ENCODE peak calls at places on chromosomes 6 and 20, in ten cellular contexts. One of them, this sample, is unnamed.
A peak's percentile ranks its signal among the peaks of the same experiment; 100 is the strongest.

GRCh38 chr20:2659547-2659946 is 4.5 kb downstream of the IDH3B start:
- DNase-seq in cardiac muscle cell: no peak
- DNase-seq in GM23338: no peak
- DNase-seq in ovary: no peak
- DNase-seq in hepatocyte: no peak
- DNase-seq in endothelial cell: no peak
- DNase-seq in activated CD8-positive, alpha-beta T cell treated with anti-CD3 and anti-CD28 coated beads for 36 hours: no peak
- DNase-seq in H9: no peak
- DNase-seq in foreskin fibroblast: no peak
- DNase-seq in cardiac fibroblast: no peak
- DNase-seq in this sample: no peak

GRCh38 chr6:133584903-133585302 is 304.0 kb upstream of the TCF21 start:
- DNase-seq in ovary: no peak
- DNase-seq in hepatocyte: no peak
- DNase-seq in cardiac muscle cell: no peak
- DNase-seq in GM23338: no peak
- DNase-seq in cardiac fibroblast: no peak
- DNase-seq in foreskin fibroblast: no peak
- DNase-seq in endothelial cell: no peak
- DNase-seq in activated CD8-positive, alpha-beta T cell treated with anti-CD3 and anti-CD28 coated beads for 36 hours: no peak
- DNase-seq in H9: no peak
- DNase-seq in this sample: no peak

GRCh38 chr6:153334121-153334520 is 203.0 kb upstream of the RGS17 start:
- DNase-seq in activated CD8-positive, alpha-beta T cell treated with anti-CD3 and anti-CD28 coated beads for 36 hours: no peak
- DNase-seq in ovary: no peak
- DNase-seq in GM23338: no peak
- DNase-seq in hepatocyte: no peak
- DNase-seq in H9: no peak
- DNase-seq in cardiac fibroblast: no peak
- DNase-seq in foreskin fibroblast: no peak
- DNase-seq in cardiac muscle cell: no peak
- DNase-seq in endothelial cell: no peak
- DNase-seq in this sample: no peak

GRCh38 chr6:106739387-106739786 is 110.0 kb downstream of the QRSL1 start:
- DNase-seq in cardiac fibroblast: no peak
- DNase-seq in GM23338: no peak
- DNase-seq in ovary: no peak
- DNase-seq in endothelial cell: no peak
- DNase-seq in cardiac muscle cell: no peak
- DNase-seq in activated CD8-positive, alpha-beta T cell treated with anti-CD3 and anti-CD28 coated beads for 36 hours: no peak
- DNase-seq in foreskin fibroblast: no peak
- DNase-seq in H9: no peak
- DNase-seq in hepatocyte: no peak
- DNase-seq in this sample: no peak

GRCh38 chr20:63737940-63738686 is 1.5 kb upstream of the SLC2A4RG start:
- DNase-seq in cardiac fibroblast: no peak
- DNase-seq in activated CD8-positive, alpha-beta T cell treated with anti-CD3 and anti-CD28 coated beads for 36 hours: peak; percentile 45
- DNase-seq in cardiac muscle cell: no peak
- DNase-seq in ovary: peak; percentile 45
- DNase-seq in hepatocyte: peak; percentile 63
- DNase-seq in foreskin fibroblast: no peak
- DNase-seq in GM23338: peak; percentile 38
- DNase-seq in endothelial cell: peak; percentile 14
- DNase-seq in H9: peak; percentile 54
- DNase-seq in this sample: no peak

GRCh38 chr20:35368616-35369423 is 43.0 kb downstream of the UQCC1 start:
- DNase-seq in H9: peak; percentile 31
- DNase-seq in hepatocyte: no peak
- DNase-seq in activated CD8-positive, alpha-beta T cell treated with anti-CD3 and anti-CD28 coated beads for 36 hours: no peak
- DNase-seq in foreskin fibroblast: no peak
- DNase-seq in ovary: no peak
- DNase-seq in cardiac fibroblast: no peak
- DNase-seq in GM23338: peak; percentile 29
- DNase-seq in cardiac muscle cell: no peak
- DNase-seq in endothelial cell: no peak
- DNase-seq in this sample: no peak

GRCh38 chr20:51492167-51493092 is 50.1 kb downstream of the NFATC2 start:
- DNase-seq in GM23338: peak; percentile 28
- DNase-seq in cardiac muscle cell: peak; percentile 88
- DNase-seq in H9: no peak
- DNase-seq in cardiac fibroblast: peak; percentile 50
- DNase-seq in ovary: peak; percentile 86
- DNase-seq in foreskin fibroblast: no peak
- DNase-seq in hepatocyte: peak; percentile 42
- DNase-seq in activated CD8-positive, alpha-beta T cell treated with anti-CD3 and anti-CD28 coated beads for 36 hours: no peak
- DNase-seq in endothelial cell: peak; percentile 52
- DNase-seq in this sample: no peak

GRCh38 chr6:75483136-75483952 is 10.3 kb downstream of the FILIP1 start:
- DNase-seq in ovary: no peak
- DNase-seq in cardiac fibroblast: no peak
- DNase-seq in H9: no peak
- DNase-seq in GM23338: no peak
- DNase-seq in activated CD8-positive, alpha-beta T cell treated with anti-CD3 and anti-CD28 coated beads for 36 hours: no peak
- DNase-seq in foreskin fibroblast: no peak
- DNase-seq in endothelial cell: no peak
- DNase-seq in hepatocyte: no peak
- DNase-seq in cardiac muscle cell: no peak
- DNase-seq in this sample: no peak

GRCh38 chr20:47379433-47380150 is 23.1 kb upstream of the ZMYND8 start:
- DNase-seq in GM23338: no peak
- DNase-seq in activated CD8-positive, alpha-beta T cell treated with anti-CD3 and anti-CD28 coated beads for 36 hours: no peak
- DNase-seq in endothelial cell: no peak
- DNase-seq in cardiac muscle cell: peak; percentile 93
- DNase-seq in hepatocyte: peak; percentile 29
- DNase-seq in H9: no peak
- DNase-seq in ovary: peak; percentile 40
- DNase-seq in foreskin fibroblast: peak; percentile 53
- DNase-seq in cardiac fibroblast: peak; percentile 95
- DNase-seq in this sample: no peak

GRCh38 chr6:48041894-48042293 is 69.1 kb downstream of the PTCHD4 start:
- DNase-seq in hepatocyte: no peak
- DNase-seq in ovary: no peak
- DNase-seq in GM23338: no peak
- DNase-seq in cardiac fibroblast: no peak
- DNase-seq in cardiac muscle cell: no peak
- DNase-seq in foreskin fibroblast: no peak
- DNase-seq in endothelial cell: no peak
- DNase-seq in activated CD8-positive, alpha-beta T cell treated with anti-CD3 and anti-CD28 coated beads for 36 hours: no peak
- DNase-seq in H9: no peak
- DNase-seq in this sample: no peak

GRCh38 chr6:11785953-11786579 is 7.5 kb upstream of the ADTRP start:
- DNase-seq in cardiac fibroblast: no peak
- DNase-seq in hepatocyte: no peak
- DNase-seq in foreskin fibroblast: no peak
- DNase-seq in H9: no peak
- DNase-seq in endothelial cell: no peak
- DNase-seq in cardiac muscle cell: no peak
- DNase-seq in GM23338: no peak
- DNase-seq in activated CD8-positive, alpha-beta T cell treated with anti-CD3 and anti-CD28 coated beads for 36 hours: peak; percentile 50
- DNase-seq in ovary: no peak
- DNase-seq in this sample: peak; percentile 11

GRCh38 chr20:23441850-23442313 is 2.4 kb downstream of the CSTL1 start:
- DNase-seq in endothelial cell: peak; percentile 83
- DNase-seq in H9: peak; percentile 92
- DNase-seq in cardiac muscle cell: peak; percentile 88
- DNase-seq in activated CD8-positive, alpha-beta T cell treated with anti-CD3 and anti-CD28 coated beads for 36 hours: peak; percentile 82
- DNase-seq in foreskin fibroblast: peak; percentile 62
- DNase-seq in cardiac fibroblast: peak; percentile 89
- DNase-seq in hepatocyte: peak; percentile 86
- DNase-seq in ovary: peak; percentile 70
- DNase-seq in GM23338: peak; percentile 95
- DNase-seq in this sample: peak; percentile 73

GRCh38 chr6:20696676-20697075 is 162.4 kb downstream of the CDKAL1 start:
- DNase-seq in activated CD8-positive, alpha-beta T cell treated with anti-CD3 and anti-CD28 coated beads for 36 hours: no peak
- DNase-seq in hepatocyte: no peak
- DNase-seq in endothelial cell: no peak
- DNase-seq in ovary: no peak
- DNase-seq in cardiac fibroblast: peak; percentile 88
- DNase-seq in GM23338: no peak
- DNase-seq in foreskin fibroblast: peak; percentile 89
- DNase-seq in cardiac muscle cell: peak; percentile 87
- DNase-seq in H9: no peak
- DNase-seq in this sample: no peak

GRCh38 chr20:53901064-53901463 is 169.3 kb downstream of the BCAS1 start:
- DNase-seq in foreskin fibroblast: peak; percentile 89
- DNase-seq in GM23338: no peak
- DNase-seq in H9: no peak
- DNase-seq in hepatocyte: peak; percentile 44
- DNase-seq in cardiac muscle cell: peak; percentile 59
- DNase-seq in ovary: no peak
- DNase-seq in cardiac fibroblast: peak; percentile 78
- DNase-seq in activated CD8-positive, alpha-beta T cell treated with anti-CD3 and anti-CD28 coated beads for 36 hours: no peak
- DNase-seq in endothelial cell: no peak
- DNase-seq in this sample: no peak

GRCh38 chr6:57193177-57193576 is 21.1 kb downstream of the BAG2 start:
- DNase-seq in hepatocyte: no peak
- DNase-seq in cardiac muscle cell: peak; percentile 68
- DNase-seq in foreskin fibroblast: peak; percentile 18
- DNase-seq in endothelial cell: no peak
- DNase-seq in activated CD8-positive, alpha-beta T cell treated with anti-CD3 and anti-CD28 coated beads for 36 hours: no peak
- DNase-seq in cardiac fibroblast: peak; percentile 28
- DNase-seq in GM23338: no peak
- DNase-seq in ovary: no peak
- DNase-seq in H9: no peak
- DNase-seq in this sample: no peak

GRCh38 chr6:57195457-57195856 is 23.3 kb downstream of the BAG2 start:
- DNase-seq in hepatocyte: no peak
- DNase-seq in foreskin fibroblast: no peak
- DNase-seq in cardiac fibroblast: no peak
- DNase-seq in cardiac muscle cell: no peak
- DNase-seq in GM23338: no peak
- DNase-seq in H9: no peak
- DNase-seq in activated CD8-positive, alpha-beta T cell treated with anti-CD3 and anti-CD28 coated beads for 36 hours: no peak
- DNase-seq in ovary: no peak
- DNase-seq in endothelial cell: no peak
- DNase-seq in this sample: no peak

DNA sequence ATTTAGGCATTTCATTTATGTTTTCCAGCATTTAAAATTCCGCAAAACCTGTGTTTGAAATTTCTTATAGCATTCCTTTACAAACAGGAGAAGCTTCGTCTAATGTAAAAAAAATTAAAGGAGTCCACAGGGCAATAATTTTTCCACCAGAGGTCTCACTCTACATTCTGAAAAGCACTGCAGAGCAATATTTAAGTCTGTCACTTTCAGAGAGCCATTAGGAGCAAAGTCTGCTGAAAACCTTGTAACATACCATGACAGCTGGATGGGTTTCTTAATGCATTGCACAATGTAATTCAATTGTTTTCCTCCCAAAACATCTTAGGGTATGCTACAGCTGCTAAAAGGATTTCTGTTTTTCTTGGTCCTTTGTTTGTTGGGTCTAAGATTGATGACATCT is 18.0 kb downstream of the BAG2 start:
- DNase-seq in cardiac muscle cell: peak; percentile 75
- DNase-seq in cardiac fibroblast: peak; percentile 74
- DNase-seq in activated CD8-positive, alpha-beta T cell treated with anti-CD3 and anti-CD28 coated beads for 36 hours: no peak
- DNase-seq in hepatocyte: peak; percentile 46
- DNase-seq in ovary: no peak
- DNase-seq in GM23338: no peak
- DNase-seq in endothelial cell: no peak
- DNase-seq in foreskin fibroblast: peak; percentile 49
- DNase-seq in H9: no peak
- DNase-seq in this sample: no peak
- TF ChIP-seq CTCF in cardiac muscle cell: peak; percentile 58
- TF ChIP-seq CTCF in cardiac fibroblast: peak; percentile 45
- TF ChIP-seq CTCF in activated CD8-positive, alpha-beta T cell treated with anti-CD3 and anti-CD28 coated beads for 36 hours: no peak
- TF ChIP-seq CTCF in hepatocyte: peak; percentile 52
- TF ChIP-seq CTCF in ovary: peak; percentile 47
- TF ChIP-seq CTCF in GM23338: peak; percentile 14
- TF ChIP-seq CTCF in endothelial cell: no peak
- TF ChIP-seq CTCF in foreskin fibroblast: peak; percentile 36
- TF ChIP-seq CTCF in H9: no peak
- TF ChIP-seq CTCF in this sample: peak; percentile 23

GRCh38 chr6:17167327-17167979 is 65.6 kb downstream of the STMND1 start:
- DNase-seq in cardiac fibroblast: peak; percentile 38
- DNase-seq in cardiac muscle cell: peak; percentile 57
- DNase-seq in ovary: no peak
- DNase-seq in foreskin fibroblast: peak; percentile 16
- DNase-seq in H9: peak; percentile 87
- DNase-seq in activated CD8-positive, alpha-beta T cell treated with anti-CD3 and anti-CD28 coated beads for 36 hours: no peak
- DNase-seq in endothelial cell: peak; percentile 60
- DNase-seq in GM23338: peak; percentile 82
- DNase-seq in hepatocyte: peak; percentile 69
- DNase-seq in this sample: no peak
- TF ChIP-seq CTCF in cardiac fibroblast: peak; percentile 45
- TF ChIP-seq CTCF in cardiac muscle cell: peak; percentile 66
- TF ChIP-seq CTCF in ovary: no peak
- TF ChIP-seq CTCF in foreskin fibroblast: peak; percentile 46
- TF ChIP-seq CTCF in H9: peak; percentile 78
- TF ChIP-seq CTCF in activated CD8-positive, alpha-beta T cell treated with anti-CD3 and anti-CD28 coated beads for 36 hours: no peak
- TF ChIP-seq CTCF in endothelial cell: peak; percentile 44
- TF ChIP-seq CTCF in GM23338: peak; percentile 77
- TF ChIP-seq CTCF in hepatocyte: peak; percentile 46
- TF ChIP-seq CTCF in this sample: no peak

DNA sequence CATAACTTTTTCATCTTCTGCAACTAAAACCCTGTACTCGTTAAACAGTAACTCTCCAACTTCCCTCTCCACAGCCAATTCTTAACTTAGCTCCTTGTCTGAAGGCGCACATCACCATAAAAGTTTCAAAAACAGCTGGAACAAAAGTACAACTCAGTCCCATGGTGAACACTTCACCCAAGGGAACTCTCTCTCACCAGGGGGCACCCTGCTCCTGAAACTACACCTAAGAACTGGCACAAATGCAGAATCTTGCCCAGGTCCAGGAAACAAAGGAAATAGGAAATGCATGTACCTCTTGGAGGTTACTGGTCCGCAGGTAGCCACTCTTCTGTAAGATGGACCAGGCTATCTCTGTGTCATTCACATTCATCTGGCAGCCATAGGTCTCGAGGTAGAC is 6.6 kb downstream of the CDK5RAP1 start:
- DNase-seq in GM23338: no peak
- DNase-seq in foreskin fibroblast: no peak
- DNase-seq in endothelial cell: no peak
- DNase-seq in ovary: no peak
- DNase-seq in H9: no peak
- DNase-seq in cardiac fibroblast: peak; percentile 16
- DNase-seq in cardiac muscle cell: no peak
- DNase-seq in hepatocyte: no peak
- DNase-seq in activated CD8-positive, alpha-beta T cell treated with anti-CD3 and anti-CD28 coated beads for 36 hours: no peak
- DNase-seq in this sample: no peak
- TF ChIP-seq CTCF in GM23338: no peak
- TF ChIP-seq CTCF in foreskin fibroblast: no peak
- TF ChIP-seq CTCF in endothelial cell: no peak
- TF ChIP-seq CTCF in ovary: no peak
- TF ChIP-seq CTCF in H9: no peak
- TF ChIP-seq CTCF in cardiac fibroblast: no peak
- TF ChIP-seq CTCF in cardiac muscle cell: peak; percentile 15
- TF ChIP-seq CTCF in hepatocyte: no peak
- TF ChIP-seq CTCF in activated CD8-positive, alpha-beta T cell treated with anti-CD3 and anti-CD28 coated beads for 36 hours: no peak
- TF ChIP-seq CTCF in this sample: peak; percentile 28

DNA sequence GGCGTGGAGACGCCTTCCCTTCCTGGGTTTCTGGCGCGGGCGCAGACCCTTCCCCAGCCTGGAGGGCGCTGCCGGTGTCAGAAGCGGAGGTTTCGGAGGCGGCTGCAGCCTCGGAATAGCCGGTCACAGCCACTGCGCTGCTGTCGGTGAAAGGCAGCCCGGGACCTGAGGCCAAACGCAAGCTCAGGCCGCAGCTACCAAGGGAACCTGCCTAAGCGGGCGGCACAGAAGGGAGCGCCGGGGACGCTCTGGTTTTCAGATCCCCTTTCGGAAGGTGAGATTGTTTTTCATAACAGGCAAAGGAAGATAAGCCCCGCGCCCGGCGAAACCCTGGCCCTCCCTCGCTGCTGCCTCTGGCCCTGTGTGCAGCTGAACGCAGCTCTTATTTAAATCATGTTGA is 116.5 kb downstream of the FAM120B start:
- DNase-seq in ovary: no peak
- DNase-seq in H9: peak; percentile 84
- DNase-seq in GM23338: peak; percentile 89
- DNase-seq in hepatocyte: no peak
- DNase-seq in endothelial cell: peak; percentile 40
- DNase-seq in cardiac fibroblast: no peak
- DNase-seq in cardiac muscle cell: no peak
- DNase-seq in foreskin fibroblast: no peak
- DNase-seq in activated CD8-positive, alpha-beta T cell treated with anti-CD3 and anti-CD28 coated beads for 36 hours: no peak
- DNase-seq in this sample: no peak
- TF ChIP-seq CTCF in ovary: no peak
- TF ChIP-seq CTCF in H9: no peak
- TF ChIP-seq CTCF in GM23338: no peak
- TF ChIP-seq CTCF in hepatocyte: no peak
- TF ChIP-seq CTCF in endothelial cell: no peak
- TF ChIP-seq CTCF in cardiac fibroblast: no peak
- TF ChIP-seq CTCF in cardiac muscle cell: no peak
- TF ChIP-seq CTCF in foreskin fibroblast: no peak
- TF ChIP-seq CTCF in activated CD8-positive, alpha-beta T cell treated with anti-CD3 and anti-CD28 coated beads for 36 hours: no peak
- TF ChIP-seq CTCF in this sample: no peak